ENCODE peak calls at places on chromosomes 3 and 15, in four cellular contexts. W is neural progenitor cell, Z is WTC11, X is RWPE1. K is an unnamed sample.

GRCh38 chr15:59457103-59457502 is 19.1 kb downstream of the FAM81A start:
- DNase-seq in W (no peak), Z (no peak), X (peak), K (no peak)

GRCh38 chr3:102400142-102400541 is 34.7 kb upstream of the ZPLD1 start:
- DNase-seq in W (no peak), Z (no peak), X (no peak), K (no peak)

GRCh38 chr3:175818811-175819464 is 959.8 kb downstream of the NAALADL2 start:
- DNase-seq in W (no peak), Z (no peak), X (no peak), K (no peak)

GRCh38 chr3:197465996-197466549 is 89.7 kb downstream of the BDH1 start:
- DNase-seq in W (no peak), Z (no peak), X (no peak), K (no peak)

GRCh38 chr3:12870942-12871341 is 29.6 kb upstream of the RPL32 start:
- DNase-seq in W (no peak), Z (no peak), X (no peak), K (no peak)

GRCh38 chr3:194782767-194783404 is 97.2 kb downstream of the FAM43A start:
- DNase-seq in W (no peak), Z (no peak), X (no peak), K (no peak)

GRCh38 chr15:59817834-59818233 is 128.7 kb upstream of the BNIP2 start:
- DNase-seq in W (no peak), Z (no peak), X (no peak), K (no peak)

GRCh38 chr15:35665855-35666536 is 120.0 kb upstream of the DPH6 start:
- DNase-seq in W (no peak), Z (no peak), X (no peak), K (no peak)

GRCh38 chr3:62186967-62187366 is 186.4 kb downstream of the FEZF2 start:
- DNase-seq in W (peak), Z (no peak), X (no peak), K (no peak)

GRCh38 chr3:12508316-12508715 is 24.0 kb downstream of the TSEN2 start:
- DNase-seq in W (no peak), Z (no peak), X (peak), K (no peak)

GRCh38 chr3:163056874-163057497 is 1560.4 kb downstream of the OTOL1 start:
- DNase-seq in W (peak), Z (peak), X (peak), K (peak)

GRCh38 chr3:50194903-50195500 is 3.6 kb downstream of the GNAT1 start:
- DNase-seq in W (no peak), Z (peak), X (peak), K (peak)

GRCh38 chr3:134663646-134664456 is 13.0 kb upstream of the KY start:
- DNase-seq in W (no peak), Z (no peak), X (no peak), K (no peak)

GRCh38 chr15:73685561-73685960 is 1.4 kb downstream of the CD276 start:
- DNase-seq in W (no peak), Z (no peak), X (no peak), K (no peak)

GRCh38 chr3:13416002-13416793 is 3.9 kb downstream of the NUP210 start:
- DNase-seq in W (peak), Z (peak), X (no peak), K (no peak)

GRCh38 chr3:141426404-141427034 is 58.2 kb downstream of the ZBTB38 start:
- DNase-seq in W (peak), Z (no peak), X (no peak), K (no peak)

DNA sequence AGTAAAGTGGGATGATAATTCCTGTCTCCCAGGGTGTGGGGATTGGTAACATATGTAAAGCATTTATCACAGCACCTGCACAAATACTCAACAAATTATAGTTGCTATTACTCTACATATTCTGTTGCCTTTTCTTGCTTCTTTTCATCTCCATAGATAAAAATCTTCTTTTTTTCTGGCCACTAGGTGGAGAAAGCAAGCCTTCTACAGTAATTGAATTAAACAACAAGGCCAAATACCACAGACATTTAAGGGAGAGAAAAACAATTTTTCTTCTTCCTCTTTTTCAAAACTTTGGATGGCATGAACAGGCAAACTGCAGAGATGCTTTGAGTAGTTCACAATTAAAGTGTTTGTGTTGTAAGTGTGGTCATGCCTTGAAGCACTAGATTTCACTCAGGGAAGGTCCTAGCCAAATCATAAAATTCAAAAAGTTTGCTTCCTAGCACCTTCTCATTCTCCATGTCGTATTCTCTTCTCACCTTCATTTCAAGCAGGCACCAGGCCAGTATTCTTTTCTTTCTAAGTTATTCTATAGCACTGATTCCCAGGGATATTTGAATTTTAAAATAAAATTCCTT is 493.4 kb upstream of the TGFBR2 start:
- DNase-seq in W (peak), Z (no peak), X (peak), K (no peak)
- TF ChIP-seq CTCF in W (peak), Z (peak), X (peak), K (peak)

GRCh38 chr3:32395451-32395970 is 3.9 kb downstream of the CMTM7 start:
- DNase-seq in W (no peak), Z (no peak), X (no peak), K (no peak)

GRCh38 chr3:32387512-32387911 is 4.1 kb upstream of the CMTM7 start:
- DNase-seq in W (no peak), Z (no peak), X (no peak), K (no peak)

GRCh38 chr3:32392530-32393302 is 1.1 kb downstream of the CMTM7 start:
- DNase-seq in W (no peak), Z (no peak), X (no peak), K (peak)

DNA sequence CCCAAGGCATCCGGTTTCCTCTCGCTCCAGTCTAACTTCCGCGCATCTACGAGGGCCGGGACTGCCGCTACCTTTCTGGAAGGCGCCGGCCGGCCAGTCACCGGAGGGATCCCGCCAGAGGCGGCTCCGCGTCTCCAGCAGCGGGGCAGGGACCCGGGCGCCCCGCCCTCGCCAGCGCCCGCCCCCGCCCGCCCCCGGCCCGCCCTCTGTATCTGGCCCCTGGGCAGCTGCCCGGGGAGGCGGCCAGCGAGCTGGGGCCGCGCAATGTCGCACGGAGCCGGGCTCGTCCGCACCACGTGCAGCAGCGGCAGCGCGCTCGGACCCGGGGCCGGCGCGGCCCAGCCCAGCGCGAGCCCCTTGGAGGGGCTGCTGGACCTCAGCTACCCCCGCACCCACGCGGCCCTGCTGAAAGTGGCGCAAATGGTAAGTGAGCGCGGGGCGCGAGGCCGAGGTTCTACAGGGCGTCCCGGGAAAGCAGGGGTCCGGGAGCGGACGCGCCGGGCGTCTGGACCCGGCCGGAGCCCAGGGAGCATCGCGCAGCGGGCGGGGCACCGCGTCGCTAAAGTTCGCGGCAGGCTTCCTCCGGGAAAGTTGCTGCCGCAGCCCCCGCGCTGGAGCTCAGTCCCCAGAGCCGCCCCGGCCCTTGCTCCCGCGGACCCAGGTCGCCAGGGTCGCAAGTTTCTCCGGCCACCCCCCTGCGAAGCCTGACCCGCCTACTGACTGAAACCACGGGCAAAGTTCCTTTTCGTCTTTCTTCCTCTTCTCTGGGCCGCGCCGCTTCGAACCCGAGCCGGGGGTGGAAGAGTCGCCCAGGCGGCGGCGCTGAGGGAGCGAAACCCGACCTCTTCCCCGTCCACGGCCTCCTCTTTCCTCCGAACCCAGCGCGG is at the start of gene CMTM7:
- DNase-seq in W (peak), Z (peak), X (peak), K (peak)
- TF ChIP-seq CTCF in W (no peak), Z (no peak), X (no peak), K (peak)

GRCh38 chr3:112814256-112814655 is 32.4 kb downstream of the CD200R1L start:
- DNase-seq in W (peak), Z (no peak), X (peak), K (no peak)
- TF ChIP-seq CTCF in W (peak), Z (no peak), X (peak), K (peak)

GRCh38 chr3:127325630-127325961 is 37.8 kb upstream of the PRR20G start:
- DNase-seq in W (no peak), Z (no peak), X (no peak), K (no peak)
- TF ChIP-seq CTCF in W (no peak), Z (no peak), X (no peak), K (no peak)

GRCh38 chr3:112582242-112582874 is 20.5 kb downstream of the SLC35A5 start:
- DNase-seq in W (peak), Z (peak), X (no peak), K (no peak)
- TF ChIP-seq CTCF in W (peak), Z (no peak), X (peak), K (peak)

GRCh38 chr3:160134964-160135363 is 90.3 kb upstream of the C3orf80 start:
- DNase-seq in W (no peak), Z (no peak), X (no peak), K (no peak)

GRCh38 chr3:160136421-160136820 is 88.8 kb upstream of the C3orf80 start:
- DNase-seq in W (no peak), Z (no peak), X (no peak), K (no peak)

GRCh38 chr3:160135850-160136249 is 89.4 kb upstream of the C3orf80 start:
- DNase-seq in W (no peak), Z (no peak), X (no peak), K (no peak)

GRCh38 chr3:160133757-160134156 is 91.5 kb upstream of the C3orf80 start:
- DNase-seq in W (peak), Z (peak), X (no peak), K (no peak)

GRCh38 chr3:160134454-160134853 is 90.8 kb upstream of the C3orf80 start:
- DNase-seq in W (no peak), Z (no peak), X (no peak), K (no peak)
- TF ChIP-seq CTCF in W (no peak), Z (no peak), X (no peak), K (no peak)

GRCh38 chr15:55993804-55994539 is 560 bp upstream of the NEDD4 start:
- DNase-seq in W (peak), Z (peak), X (peak), K (peak)
- TF ChIP-seq CTCF in W (no peak), Z (no peak), X (peak), K (no peak)

GRCh38 chr3:60584250-60584649 is 667.0 kb downstream of the FHIT start:
- DNase-seq in W (no peak), Z (no peak), X (no peak), K (no peak)

GRCh38 chr3:60580826-60581225 is 670.4 kb downstream of the FHIT start:
- DNase-seq in W (no peak), Z (no peak), X (no peak), K (no peak)

GRCh38 chr3:60578936-60579335 is 672.3 kb downstream of the FHIT start:
- DNase-seq in W (no peak), Z (no peak), X (no peak), K (no peak)

GRCh38 chr3:60579734-60580133 is 671.5 kb downstream of the FHIT start:
- DNase-seq in W (no peak), Z (no peak), X (peak), K (no peak)

DNA sequence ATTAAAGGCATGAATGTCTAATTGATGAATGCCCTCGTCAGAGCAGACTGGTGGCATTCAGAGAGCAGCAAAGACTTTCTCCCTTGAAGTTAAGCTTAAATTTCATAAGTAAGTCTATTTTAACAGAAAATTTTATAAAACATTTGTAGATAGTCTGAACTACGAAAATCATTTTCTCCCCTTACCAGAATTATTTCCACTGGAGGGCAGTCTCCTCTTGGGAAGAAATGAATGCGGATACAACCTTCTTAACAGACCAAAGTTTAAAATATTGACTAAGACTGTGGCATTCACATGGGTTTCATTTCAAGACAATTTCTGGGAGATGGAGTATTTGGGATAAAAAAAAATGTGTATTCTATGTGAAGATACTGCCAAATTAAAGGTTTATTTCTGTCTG is 669.0 kb downstream of the FHIT start:
- DNase-seq in W (no peak), Z (no peak), X (no peak), K (no peak)
- TF ChIP-seq CTCF in W (peak), Z (no peak), X (no peak), K (no peak)

DNA sequence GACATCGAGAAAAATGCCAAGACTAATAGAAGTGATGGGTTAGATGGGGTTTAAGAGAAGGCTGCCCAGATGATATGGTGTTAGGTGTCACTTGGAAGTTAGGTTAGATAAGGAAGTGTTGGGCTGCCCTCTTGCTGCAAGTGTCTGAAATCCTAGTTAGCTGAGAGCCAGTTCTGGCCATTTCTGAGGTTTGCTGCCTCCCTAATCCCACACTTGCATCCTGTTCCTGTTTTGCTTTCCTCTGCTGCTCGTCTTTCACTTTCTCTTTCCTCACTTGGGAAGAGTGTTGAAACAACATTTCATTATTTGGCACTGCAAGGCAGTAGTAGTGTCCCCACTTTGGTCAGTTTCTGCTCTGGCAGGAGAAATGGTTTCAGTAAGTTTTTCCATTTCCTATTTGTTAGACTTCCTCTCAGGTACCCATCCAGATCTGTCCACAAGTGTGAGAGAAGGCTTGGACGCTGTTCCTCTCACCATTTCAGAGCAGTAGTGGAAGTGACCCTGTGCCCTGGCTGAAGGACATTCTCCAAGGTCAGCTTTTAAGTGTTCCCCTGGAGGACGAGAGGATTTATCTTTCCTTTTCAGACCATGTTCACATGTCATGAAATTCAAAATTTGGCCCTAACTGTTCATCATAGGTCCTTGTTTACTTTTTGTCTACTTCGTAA is 93.3 kb downstream of the ADAMTSL3 start:
- DNase-seq in W (peak), Z (no peak), X (peak), K (no peak)
- TF ChIP-seq CTCF in W (peak), Z (no peak), X (peak), K (no peak)